ENCODE peak calls at places on chromosomes 1 and 21, in eight cellular contexts. I, Y, F, G, R, U, E and J are unnamed samples.

GRCh38 chr1:23407036-23407630 is 17.4 kb downstream of the TCEA3 start:
- DNase-seq in I (no peak), Y (no peak), F (no peak), G (no peak), R (no peak), U (no peak), E (no peak), J (no peak)

GRCh38 chr1:22332795-22333499 is 118.7 kb upstream of the ZBTB40 start:
- DNase-seq in I (no peak), Y (no peak), F (no peak), G (no peak), R (no peak), U (no peak), E (no peak), J (no peak)

GRCh38 chr21:44836666-44837471 is 19.0 kb upstream of the SUMO3 start:
- DNase-seq in I (no peak), Y (no peak), F (no peak), G (peak; percentile 72), R (peak; percentile 45), U (no peak), E (peak; percentile 86), J (no peak)

GRCh38 chr1:38028105-38028591 is 15.6 kb downstream of the UTP11 start:
- DNase-seq in I (no peak), Y (no peak), F (no peak), G (peak; percentile 77), R (no peak), U (no peak), E (no peak), J (no peak)

GRCh38 chr1:40404670-40405462 is 31.3 kb downstream of the SMAP2 start:
- DNase-seq in I (peak; percentile 31), Y (no peak), F (peak; percentile 59), G (no peak), R (peak; percentile 38), U (peak; percentile 60), E (no peak), J (peak; percentile 15)

GRCh38 chr1:38736399-38736798 is 123.2 kb downstream of the RRAGC start:
- DNase-seq in I (no peak), Y (no peak), F (no peak), G (no peak), R (no peak), U (no peak), E (no peak), J (no peak)

GRCh38 chr1:11527541-11528452 is 48.8 kb downstream of the DISP3 start:
- DNase-seq in I (no peak), Y (no peak), F (no peak), G (peak; percentile 18), R (no peak), U (no peak), E (no peak), J (no peak)

GRCh38 chr21:24369751-24370150 is 1237.5 kb downstream of the MRPL39 start:
- DNase-seq in I (no peak), Y (no peak), F (no peak), G (no peak), R (no peak), U (no peak), E (no peak), J (no peak)

GRCh38 chr1:233230011-233230410 is 65.5 kb downstream of the PCNX2 start:
- DNase-seq in I (no peak), Y (no peak), F (no peak), G (no peak), R (no peak), U (no peak), E (no peak), J (no peak)

GRCh38 chr1:245155186-245156040 is 628 bp downstream of the KIF26B start:
- DNase-seq in I (no peak), Y (no peak), F (no peak), G (peak; percentile 80), R (no peak), U (no peak), E (no peak), J (no peak)

GRCh38 chr1:63069214-63069613 is 253.2 kb upstream of the FOXD3 start:
- DNase-seq in I (no peak), Y (no peak), F (no peak), G (no peak), R (no peak), U (no peak), E (no peak), J (no peak)

GRCh38 chr1:229192031-229192430 is 78.9 kb upstream of the RAB4A start:
- DNase-seq in I (no peak), Y (no peak), F (no peak), G (no peak), R (no peak), U (no peak), E (no peak), J (no peak)

GRCh38 chr1:8965121-8965820 is 19.6 kb downstream of the CA6 start:
- DNase-seq in I (no peak), Y (no peak), F (no peak), G (no peak), R (no peak), U (no peak), E (no peak), J (no peak)

GRCh38 chr1:227947425-227947677 is 381 bp downstream of the WNT9A start:
- DNase-seq in I (no peak), Y (no peak), F (no peak), G (no peak), R (no peak), U (no peak), E (no peak), J (no peak)

GRCh38 chr21:44391345-44392091 is 38.1 kb downstream of the TRPM2 start:
- DNase-seq in I (no peak), Y (peak; percentile 47), F (peak; percentile 71), G (no peak), R (no peak), U (no peak), E (no peak), J (no peak)

GRCh38 chr1:178885869-178886268 is 15.0 kb upstream of the ANGPTL1 start:
- DNase-seq in I (no peak), Y (no peak), F (no peak), G (no peak), R (no peak), U (no peak), E (no peak), J (no peak)

GRCh38 chr1:214934035-214934434 is 148.5 kb upstream of the KCNK2 start:
- DNase-seq in I (no peak), Y (no peak), F (no peak), G (no peak), R (no peak), U (no peak), E (no peak), J (no peak)

GRCh38 chr1:78468511-78468910 is 22.3 kb upstream of the PTGFR start:
- DNase-seq in I (no peak), Y (no peak), F (no peak), G (no peak), R (no peak), U (no peak), E (no peak), J (no peak)

GRCh38 chr1:85240174-85240601 is 19.3 kb downstream of the C1orf52 start:
- DNase-seq in I (no peak), Y (no peak), F (peak; percentile 21), G (peak; percentile 78), R (no peak), U (no peak), E (peak; percentile 40), J (no peak)

GRCh38 chr1:55724551-55725325 is 509.6 kb upstream of the USP24 start:
- DNase-seq in I (peak; percentile 66), Y (no peak), F (no peak), G (no peak), R (no peak), U (peak; percentile 65), E (no peak), J (no peak)

GRCh38 chr21:44871576-44872265 is 1.8 kb downstream of the PTTG1IP start:
- DNase-seq in I (peak; percentile 70), Y (no peak), F (peak; percentile 58), G (no peak), R (peak; percentile 47), U (no peak), E (no peak), J (no peak)

GRCh38 chr1:12811409-12811784 is 19.8 kb downstream of the PRAMEF11 start:
- DNase-seq in I (no peak), Y (no peak), F (no peak), G (no peak), R (no peak), U (no peak), E (no peak), J (no peak)

GRCh38 chr1:67674260-67675011 is 10.6 kb upstream of the GADD45A start:
- DNase-seq in I (peak; percentile 37), Y (no peak), F (peak; percentile 16), G (no peak), R (peak; percentile 38), U (no peak), E (no peak), J (no peak)

GRCh38 chr1:205456868-205457724 is 1.3 kb upstream of the BLACAT1 start:
- DNase-seq in I (no peak), Y (no peak), F (no peak), G (peak; percentile 95), R (no peak), U (no peak), E (no peak), J (no peak)
- H3K4me3 ChIP-seq in I (no peak overlapping the region), Y (no peak overlapping the region), F (no peak overlapping the region), G (peak overlapping the region; percentile 97), R (peak overlapping the region; percentile 7), U (no peak overlapping the region), E (peak overlapping the region; percentile 41), J (peak overlapping the region; percentile 22)

GRCh38 chr1:109977225-109977624 is 7.3 kb upstream of the AHCYL1 start:
- DNase-seq in I (no peak), Y (no peak), F (no peak), G (no peak), R (no peak), U (no peak), E (no peak), J (no peak)
- TF ChIP-seq CTCF in I (no peak), Y (no peak), F (no peak), G (no peak), R (no peak), U (no peak), E (no peak), J (no peak)

DNA sequence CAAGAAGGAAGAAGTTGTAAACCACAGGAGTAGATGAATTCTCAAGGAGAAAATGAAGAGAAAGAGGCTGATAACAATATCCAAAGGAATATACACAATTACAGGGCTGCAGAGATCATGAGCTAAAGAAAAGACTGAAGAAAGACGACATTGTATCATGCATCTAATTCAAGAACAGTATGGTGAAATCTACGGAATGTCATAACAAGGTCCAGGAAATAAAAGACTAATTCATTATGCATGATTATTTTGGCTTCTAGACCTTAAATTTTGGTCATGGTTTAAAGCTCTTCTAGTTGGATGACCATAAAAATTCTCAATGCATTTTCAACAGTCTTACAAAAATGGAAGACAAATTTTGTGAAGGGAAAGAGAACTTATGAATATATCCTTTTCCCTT is 71.7 kb downstream of the SH3GLB1 start:
- DNase-seq in I (no peak), Y (no peak), F (no peak), G (no peak), R (no peak), U (no peak), E (no peak), J (no peak)
- H3K4me3 ChIP-seq in I (no peak overlapping the region), Y (no peak overlapping the region), F (no peak overlapping the region), G (peak overlapping the region; percentile 64), R (no peak overlapping the region), U (no peak overlapping the region), E (no peak overlapping the region), J (no peak overlapping the region)

DNA sequence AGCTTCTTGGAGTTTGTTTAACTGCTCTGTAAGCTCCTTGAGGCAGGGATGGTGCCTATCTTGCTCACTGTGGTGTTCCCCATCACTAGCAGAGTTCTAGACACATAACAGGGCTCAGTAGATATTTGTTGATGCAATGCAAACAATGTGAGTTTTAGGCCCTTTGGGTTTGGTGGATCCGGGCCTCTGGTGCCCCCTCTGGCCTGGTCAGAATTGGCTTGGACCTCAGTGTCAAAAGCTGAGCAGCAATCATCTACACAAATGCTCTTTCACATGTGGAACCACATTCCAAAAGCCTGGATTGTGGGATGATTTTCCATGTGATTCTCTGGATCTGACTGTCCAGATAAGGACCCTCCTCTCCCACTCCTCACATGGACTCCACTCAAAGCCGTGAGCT is 53.4 kb upstream of the BCAR3 start:
- DNase-seq in I (no peak), Y (no peak), F (no peak), G (peak; percentile 72), R (no peak), U (no peak), E (no peak), J (no peak)
- TF ChIP-seq CTCF in I (peak; percentile 69), Y (no peak), F (no peak), G (peak; percentile 68), R (no peak), U (peak; percentile 30), E (no peak), J (peak; percentile 38)